ENCODE peak calls at places on chromosomes 11 and 22, in five cellular contexts. K is GM23248, D is bronchial epithelial cell, G is Panc1, L is skeletal muscle cell. S is an unnamed sample.

GRCh38 chr11:79949574-79949973 is 508.7 kb upstream of the TENM4 start:
- DNase-seq in K (no peak), D (no peak), G (no peak), L (no peak), S (no peak)

GRCh38 chr11:2138075-2138435 is 1.1 kb downstream of the IGF2 start:
- DNase-seq in K (no peak), D (no peak), G (no peak), L (no peak), S (no peak)

GRCh38 chr22:27686534-27686933 is 115.0 kb downstream of the MN1 start:
- DNase-seq in K (peak), D (no peak), G (no peak), L (no peak), S (peak)

GRCh38 chr11:2535673-2536439 is 91.0 kb downstream of the KCNQ1 start:
- DNase-seq in K (no peak), D (no peak), G (no peak), L (no peak), S (no peak)

GRCh38 chr22:31637375-31637937 is 24.6 kb downstream of the PISD start:
- DNase-seq in K (no peak), D (no peak), G (no peak), L (no peak), S (no peak)

GRCh38 chr11:75524576-75525432 is 937 bp downstream of the GDPD5 start:
- DNase-seq in K (peak), D (no peak), G (no peak), L (no peak), S (no peak)

GRCh38 chr22:46054091-46054877 is 77.3 kb upstream of the WNT7B start:
- DNase-seq in K (peak), D (no peak), G (no peak), L (no peak), S (peak)

GRCh38 chr11:6437993-6438392 is 2.8 kb downstream of the HPX start:
- DNase-seq in K (no peak), D (no peak), G (no peak), L (no peak), S (no peak)

GRCh38 chr11:31655483-31655882 is 145.9 kb downstream of the ELP4 start:
- DNase-seq in K (peak), D (peak), G (no peak), L (peak), S (no peak)

GRCh38 chr11:45921561-45922424 is 663 bp upstream of the LARGE2 start:
- DNase-seq in K (no peak), D (no peak), G (no peak), L (no peak), S (peak)
- H3K4me3 ChIP-seq in K (no peak), D (peak), G (peak), L (no peak), S (peak)

GRCh38 chr22:19480173-19480568 is 451 bp downstream of the CDC45 start:
- DNase-seq in K (no peak), D (no peak), G (no peak), L (no peak), S (no peak)
- H3K4me3 ChIP-seq in K (peak), D (peak), G (peak), L (peak), S (peak)

GRCh38 chr11:47413908-47414684 is 5.7 kb downstream of the SLC39A13 start:
- DNase-seq in K (peak), D (no peak), G (no peak), L (peak), S (no peak)
- H3K4me3 ChIP-seq in K (peak), D (no peak), G (no peak), L (no peak), S (no peak)

GRCh38 chr11:57357310-57357709 is 19.2 kb downstream of the P2RX3 start:
- DNase-seq in K (no peak), D (no peak), G (no peak), L (no peak), S (no peak)
- H3K4me3 ChIP-seq in K (no peak), D (no peak), G (no peak), L (no peak), S (no peak)

DNA sequence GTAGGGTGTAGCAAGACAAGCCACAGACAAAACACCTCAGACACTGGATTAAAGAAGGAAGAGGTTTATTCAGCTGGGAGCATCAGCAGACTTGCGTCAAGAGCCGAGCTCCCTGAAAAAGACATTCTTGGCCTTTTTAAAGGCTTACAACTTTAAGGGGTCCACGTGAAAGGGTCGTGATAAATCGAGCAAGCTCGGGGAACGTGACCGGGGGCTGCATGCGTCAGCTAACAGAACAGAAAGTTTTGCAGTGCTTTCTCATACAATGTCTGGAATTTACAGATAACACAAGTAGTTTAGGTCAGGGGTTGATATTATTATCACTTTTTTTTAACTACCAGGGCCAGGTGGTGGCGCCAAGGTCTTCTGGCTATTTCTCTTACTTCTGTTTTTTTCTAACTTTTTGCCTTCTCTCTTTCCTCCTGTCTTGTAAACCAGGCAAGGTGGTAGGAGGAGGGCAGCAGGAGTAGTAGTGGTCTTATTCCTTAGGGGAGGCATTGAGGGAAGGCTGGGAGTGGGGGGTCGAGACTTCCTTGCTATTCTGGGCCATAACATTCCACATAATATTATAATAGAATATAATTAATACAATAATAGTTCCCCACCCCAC is 631 bp upstream of the ALDH3B1 start:
- DNase-seq in K (peak), D (no peak), G (no peak), L (no peak), S (no peak)
- H3K4me3 ChIP-seq in K (peak), D (no peak), G (peak), L (peak), S (peak)

DNA sequence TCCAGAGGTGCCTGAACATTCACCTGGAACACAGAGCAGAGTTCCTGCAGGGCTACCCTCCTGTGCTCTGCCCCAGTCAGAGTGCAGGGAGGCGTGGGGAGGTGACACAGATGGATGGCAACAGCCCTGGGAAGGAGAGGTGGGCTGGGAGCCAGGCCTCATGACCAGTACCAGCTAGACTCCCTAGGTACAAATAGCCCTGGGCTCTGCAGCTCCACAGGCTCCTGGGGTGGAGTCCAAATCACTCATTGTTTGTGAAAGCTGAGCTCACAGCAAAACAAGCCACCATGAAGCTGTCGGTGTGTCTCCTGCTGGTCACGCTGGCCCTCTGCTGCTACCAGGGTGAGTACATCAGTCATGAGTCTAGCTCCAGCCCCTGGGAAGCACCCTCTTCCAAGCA is at the start of gene SCGB1D2:
- DNase-seq in K (no peak), D (peak), G (peak), L (no peak), S (no peak)
- H3K4me3 ChIP-seq in K (no peak), D (no peak), G (no peak), L (no peak), S (no peak)

S was measured in colonic mucosa.